ENCODE peak calls at places on chromosomes 3 and 15, in eight cellular contexts. One of them, this sample, is unnamed.
A peak's percentile ranks its signal among the peaks of the same experiment; 100 is the strongest.

GRCh38 chr15:32104061-32104980 is 74.0 kb downstream of the CHRNA7 start:
- DNase-seq in upper lobe of left lung: peak; percentile 25
- DNase-seq in spleen: no peak
- DNase-seq in hepatocyte: no peak
- DNase-seq in endothelial cell of umbilical vein: no peak
- DNase-seq in PC-3: no peak
- DNase-seq in left ventricle myocardium inferior: no peak
- DNase-seq in heart left ventricle: no peak
- DNase-seq in this sample: no peak

GRCh38 chr3:188152660-188153497 is 1.1 kb upstream of the LPP start:
- DNase-seq in upper lobe of left lung: peak; percentile 53
- DNase-seq in spleen: peak; percentile 82
- DNase-seq in hepatocyte: peak; percentile 78
- DNase-seq in endothelial cell of umbilical vein: no peak
- DNase-seq in PC-3: peak; percentile 81
- DNase-seq in left ventricle myocardium inferior: no peak
- DNase-seq in heart left ventricle: peak; percentile 63
- DNase-seq in this sample: peak; percentile 42

GRCh38 chr3:25027639-25028038 is 400.4 kb upstream of the RARB start:
- DNase-seq in upper lobe of left lung: no peak
- DNase-seq in spleen: no peak
- DNase-seq in hepatocyte: no peak
- DNase-seq in endothelial cell of umbilical vein: no peak
- DNase-seq in PC-3: no peak
- DNase-seq in left ventricle myocardium inferior: no peak
- DNase-seq in heart left ventricle: no peak
- DNase-seq in this sample: no peak

GRCh38 chr3:158097141-158097540 is 9.1 kb downstream of the SHOX2 start:
- DNase-seq in upper lobe of left lung: no peak
- DNase-seq in spleen: no peak
- DNase-seq in hepatocyte: no peak
- DNase-seq in endothelial cell of umbilical vein: no peak
- DNase-seq in PC-3: no peak
- DNase-seq in left ventricle myocardium inferior: no peak
- DNase-seq in heart left ventricle: no peak
- DNase-seq in this sample: no peak

GRCh38 chr3:32186097-32186496 is 52.4 kb upstream of the CMTM8 start:
- DNase-seq in upper lobe of left lung: no peak
- DNase-seq in spleen: no peak
- DNase-seq in hepatocyte: peak; percentile 37
- DNase-seq in endothelial cell of umbilical vein: no peak
- DNase-seq in PC-3: no peak
- DNase-seq in left ventricle myocardium inferior: no peak
- DNase-seq in heart left ventricle: no peak
- DNase-seq in this sample: peak; percentile 84

GRCh38 chr3:106945435-106945834 is 431.8 kb upstream of the CCDC54 start:
- DNase-seq in upper lobe of left lung: no peak
- DNase-seq in spleen: no peak
- DNase-seq in hepatocyte: no peak
- DNase-seq in endothelial cell of umbilical vein: no peak
- DNase-seq in PC-3: no peak
- DNase-seq in left ventricle myocardium inferior: no peak
- DNase-seq in heart left ventricle: no peak
- DNase-seq in this sample: no peak

GRCh38 chr15:29942144-29942543 is 119.9 kb upstream of the TJP1 start:
- DNase-seq in upper lobe of left lung: no peak
- DNase-seq in spleen: no peak
- DNase-seq in hepatocyte: no peak
- DNase-seq in endothelial cell of umbilical vein: no peak
- DNase-seq in PC-3: peak; percentile 35
- DNase-seq in left ventricle myocardium inferior: no peak
- DNase-seq in heart left ventricle: no peak
- DNase-seq in this sample: no peak

GRCh38 chr15:64856429-64857145 is 14.9 kb downstream of the PLEKHO2 start:
- DNase-seq in upper lobe of left lung: no peak
- DNase-seq in spleen: no peak
- DNase-seq in hepatocyte: peak; percentile 71
- DNase-seq in endothelial cell of umbilical vein: peak; percentile 57
- DNase-seq in PC-3: no peak
- DNase-seq in left ventricle myocardium inferior: peak; percentile 62
- DNase-seq in heart left ventricle: peak; percentile 74
- DNase-seq in this sample: no peak

GRCh38 chr3:181872887-181873286 is 161.2 kb downstream of the SOX2 start:
- DNase-seq in upper lobe of left lung: no peak
- DNase-seq in spleen: no peak
- DNase-seq in hepatocyte: no peak
- DNase-seq in endothelial cell of umbilical vein: no peak
- DNase-seq in PC-3: no peak
- DNase-seq in left ventricle myocardium inferior: no peak
- DNase-seq in heart left ventricle: no peak
- DNase-seq in this sample: no peak

GRCh38 chr15:89496155-89497098 is at the start of gene RHCG:
- DNase-seq in upper lobe of left lung: peak; percentile 89
- DNase-seq in spleen: no peak
- DNase-seq in hepatocyte: peak; percentile 79
- DNase-seq in endothelial cell of umbilical vein: peak; percentile 52
- DNase-seq in PC-3: no peak
- DNase-seq in left ventricle myocardium inferior: no peak
- DNase-seq in heart left ventricle: no peak
- DNase-seq in this sample: peak; percentile 46

GRCh38 chr3:184907941-184908649 is 96.1 kb downstream of the VPS8 start:
- DNase-seq in upper lobe of left lung: peak; percentile 34
- DNase-seq in spleen: no peak
- DNase-seq in hepatocyte: no peak
- DNase-seq in endothelial cell of umbilical vein: no peak
- DNase-seq in PC-3: no peak
- DNase-seq in left ventricle myocardium inferior: peak; percentile 19
- DNase-seq in heart left ventricle: peak; percentile 64
- DNase-seq in this sample: no peak

GRCh38 chr15:60780147-60780546 is 301.2 kb upstream of the ICE2 start:
- DNase-seq in upper lobe of left lung: no peak
- DNase-seq in spleen: no peak
- DNase-seq in hepatocyte: no peak
- DNase-seq in endothelial cell of umbilical vein: no peak
- DNase-seq in PC-3: no peak
- DNase-seq in left ventricle myocardium inferior: no peak
- DNase-seq in heart left ventricle: no peak
- DNase-seq in this sample: no peak

GRCh38 chr3:195062866-195063540 is 208.0 kb downstream of the XXYLT1 start:
- DNase-seq in upper lobe of left lung: no peak
- DNase-seq in spleen: peak; percentile 66
- DNase-seq in hepatocyte: no peak
- DNase-seq in endothelial cell of umbilical vein: no peak
- DNase-seq in PC-3: no peak
- DNase-seq in left ventricle myocardium inferior: no peak
- DNase-seq in heart left ventricle: peak; percentile 26
- DNase-seq in this sample: peak; percentile 42

GRCh38 chr15:64247906-64248541 is 85.2 kb upstream of the PPIB start:
- DNase-seq in upper lobe of left lung: no peak
- DNase-seq in spleen: no peak
- DNase-seq in hepatocyte: peak; percentile 79
- DNase-seq in endothelial cell of umbilical vein: peak; percentile 95
- DNase-seq in PC-3: peak; percentile 87
- DNase-seq in left ventricle myocardium inferior: no peak
- DNase-seq in heart left ventricle: no peak
- DNase-seq in this sample: no peak

GRCh38 chr15:34588046-34588674 is 4.7 kb upstream of the GOLGA8B start:
- DNase-seq in upper lobe of left lung: no peak
- DNase-seq in spleen: peak; percentile 66
- DNase-seq in hepatocyte: peak; percentile 70
- DNase-seq in endothelial cell of umbilical vein: peak; percentile 74
- DNase-seq in PC-3: peak; percentile 80
- DNase-seq in left ventricle myocardium inferior: no peak
- DNase-seq in heart left ventricle: no peak
- DNase-seq in this sample: peak; percentile 32

GRCh38 chr3:145981057-145981456 is 179.9 kb downstream of the PLOD2 start:
- DNase-seq in upper lobe of left lung: no peak
- DNase-seq in spleen: no peak
- DNase-seq in hepatocyte: no peak
- DNase-seq in endothelial cell of umbilical vein: no peak
- DNase-seq in PC-3: no peak
- DNase-seq in left ventricle myocardium inferior: no peak
- DNase-seq in heart left ventricle: no peak
- DNase-seq in this sample: no peak

GRCh38 chr3:87855211-87855610 is 203.6 kb downstream of the CGGBP1 start:
- DNase-seq in upper lobe of left lung: no peak
- DNase-seq in spleen: no peak
- DNase-seq in hepatocyte: no peak
- DNase-seq in endothelial cell of umbilical vein: no peak
- DNase-seq in PC-3: no peak
- DNase-seq in left ventricle myocardium inferior: no peak
- DNase-seq in heart left ventricle: no peak
- DNase-seq in this sample: no peak

GRCh38 chr3:87855626-87856025 is 203.2 kb downstream of the CGGBP1 start:
- DNase-seq in upper lobe of left lung: no peak
- DNase-seq in spleen: no peak
- DNase-seq in hepatocyte: no peak
- DNase-seq in endothelial cell of umbilical vein: peak; percentile 39
- DNase-seq in PC-3: peak; percentile 77
- DNase-seq in left ventricle myocardium inferior: no peak
- DNase-seq in heart left ventricle: no peak
- DNase-seq in this sample: no peak

GRCh38 chr3:87856126-87856525 is 202.7 kb downstream of the CGGBP1 start:
- DNase-seq in upper lobe of left lung: no peak
- DNase-seq in spleen: no peak
- DNase-seq in hepatocyte: no peak
- DNase-seq in endothelial cell of umbilical vein: no peak
- DNase-seq in PC-3: peak; percentile 41
- DNase-seq in left ventricle myocardium inferior: no peak
- DNase-seq in heart left ventricle: no peak
- DNase-seq in this sample: no peak
- H3K4me3 ChIP-seq in upper lobe of left lung: no peak overlapping the region
- H3K4me3 ChIP-seq in spleen: no peak overlapping the region
- H3K4me3 ChIP-seq in hepatocyte: no peak overlapping the region
- H3K4me3 ChIP-seq in endothelial cell of umbilical vein: no peak overlapping the region
- H3K4me3 ChIP-seq in PC-3: no peak overlapping the region
- H3K4me3 ChIP-seq in left ventricle myocardium inferior: no peak overlapping the region
- H3K4me3 ChIP-seq in heart left ventricle: no peak overlapping the region
- H3K4me3 ChIP-seq in this sample: no peak overlapping the region

DNA sequence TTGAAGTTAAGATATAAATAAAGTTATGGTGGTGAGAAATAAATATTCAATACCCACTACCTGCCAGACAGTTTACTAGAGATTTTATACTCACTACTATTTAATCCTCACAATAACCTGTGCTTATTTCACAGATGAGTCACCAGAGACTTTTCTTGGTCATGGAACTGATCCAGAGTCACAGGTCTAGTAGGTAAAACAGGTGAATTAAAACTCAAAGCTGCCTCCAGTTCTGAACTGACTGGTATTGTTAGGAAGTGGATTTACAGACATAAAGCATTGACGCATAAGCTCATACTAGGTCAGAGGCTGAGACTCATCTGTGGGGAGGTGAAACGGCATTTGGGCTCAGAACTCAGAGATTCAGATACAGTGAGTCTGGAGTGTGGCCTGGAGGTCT is 1009.9 kb downstream of the AGBL1 start:
- DNase-seq in upper lobe of left lung: no peak
- DNase-seq in spleen: no peak
- DNase-seq in hepatocyte: no peak
- DNase-seq in endothelial cell of umbilical vein: no peak
- DNase-seq in PC-3: peak; percentile 62
- DNase-seq in left ventricle myocardium inferior: no peak
- DNase-seq in heart left ventricle: no peak
- DNase-seq in this sample: no peak
- H3K4me1 ChIP-seq in upper lobe of left lung: no peaks in the 10 kb centered on the region
- H3K4me1 ChIP-seq in spleen: no peaks in the 10 kb centered on the region
- H3K4me1 ChIP-seq in hepatocyte: no peaks in the 10 kb centered on the region
- H3K4me1 ChIP-seq in endothelial cell of umbilical vein: no peaks in the 10 kb centered on the region
- H3K4me1 ChIP-seq in PC-3: no peaks in the 10 kb centered on the region
- H3K4me1 ChIP-seq in left ventricle myocardium inferior: no peaks in the 10 kb centered on the region
- H3K4me1 ChIP-seq in heart left ventricle: no peaks in the 10 kb centered on the region
- H3K4me1 ChIP-seq in this sample: no peaks in the 10 kb centered on the region

GRCh38 chr3:149221783-149222517 is at the start of gene CP:
- DNase-seq in upper lobe of left lung: no peak
- DNase-seq in spleen: no peak
- DNase-seq in hepatocyte: no peak
- DNase-seq in endothelial cell of umbilical vein: no peak
- DNase-seq in PC-3: no peak
- DNase-seq in left ventricle myocardium inferior: no peak
- DNase-seq in heart left ventricle: no peak
- DNase-seq in this sample: no peak

GRCh38 chr3:149227591-149228268 is 6.1 kb upstream of the CP start:
- DNase-seq in upper lobe of left lung: no peak
- DNase-seq in spleen: no peak
- DNase-seq in hepatocyte: no peak
- DNase-seq in endothelial cell of umbilical vein: no peak
- DNase-seq in PC-3: no peak
- DNase-seq in left ventricle myocardium inferior: no peak
- DNase-seq in heart left ventricle: no peak
- DNase-seq in this sample: no peak

GRCh38 chr3:149223461-149223820 is 1.8 kb upstream of the CP start:
- DNase-seq in upper lobe of left lung: no peak
- DNase-seq in spleen: no peak
- DNase-seq in hepatocyte: no peak
- DNase-seq in endothelial cell of umbilical vein: no peak
- DNase-seq in PC-3: no peak
- DNase-seq in left ventricle myocardium inferior: no peak
- DNase-seq in heart left ventricle: no peak
- DNase-seq in this sample: no peak

DNA sequence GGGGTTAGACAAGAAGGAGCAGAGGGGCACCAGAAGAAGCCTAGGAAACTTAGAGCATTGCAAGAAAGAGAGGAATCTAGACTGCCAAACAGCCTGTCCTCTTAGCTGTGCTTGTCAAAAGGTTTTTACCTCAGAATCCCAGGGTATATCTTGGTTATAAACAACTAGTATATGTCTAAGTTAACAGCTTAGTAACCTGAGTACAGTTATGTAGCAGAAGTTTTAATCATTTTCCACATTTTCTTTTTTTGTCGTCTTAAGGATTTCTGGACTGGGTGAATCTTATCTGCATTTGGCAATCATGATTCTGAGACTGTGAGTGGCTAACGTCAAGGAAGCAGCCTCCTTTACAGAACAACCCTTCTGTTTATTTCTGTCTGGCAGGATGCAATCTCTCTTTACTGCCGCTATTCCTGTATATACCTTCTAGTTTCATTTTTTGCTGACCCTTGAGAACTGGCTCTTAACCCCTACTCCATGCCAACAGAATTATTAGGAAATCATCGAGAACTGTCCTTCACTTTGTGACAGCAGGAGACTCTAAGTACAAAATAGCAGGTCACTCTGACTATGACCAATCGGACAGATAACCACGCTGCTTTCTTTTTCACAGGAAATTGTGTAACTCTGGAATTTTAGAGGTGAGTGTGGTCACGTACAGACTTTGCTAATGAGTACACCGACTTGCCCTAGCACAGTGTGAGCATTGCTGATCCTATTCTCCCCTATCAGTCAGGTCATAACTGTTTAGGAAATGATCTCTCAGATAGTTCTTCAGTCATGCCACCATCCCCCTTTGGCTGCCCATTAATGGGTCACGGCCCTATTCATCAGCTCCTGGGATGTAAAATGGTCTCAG is 3.3 kb upstream of the CP start:
- DNase-seq in upper lobe of left lung: no peak
- DNase-seq in spleen: no peak
- DNase-seq in hepatocyte: peak; percentile 68
- DNase-seq in endothelial cell of umbilical vein: peak; percentile 89
- DNase-seq in PC-3: peak; percentile 73
- DNase-seq in left ventricle myocardium inferior: no peak
- DNase-seq in heart left ventricle: no peak
- DNase-seq in this sample: peak; percentile 56
- H3K4me3 ChIP-seq in upper lobe of left lung: peak overlapping the region; percentile 39
- H3K4me3 ChIP-seq in spleen: peak overlapping the region; percentile 5
- H3K4me3 ChIP-seq in hepatocyte: no peak overlapping the region
- H3K4me3 ChIP-seq in endothelial cell of umbilical vein: peak overlapping the region; percentile 18
- H3K4me3 ChIP-seq in PC-3: peak overlapping the region; percentile 73
- H3K4me3 ChIP-seq in left ventricle myocardium inferior: peak overlapping the region; percentile 55
- H3K4me3 ChIP-seq in heart left ventricle: no peak overlapping the region
- H3K4me3 ChIP-seq in this sample: peak overlapping the region; percentile 20

GRCh38 chr3:56673781-56674457 is 9.1 kb downstream of the TASOR start:
- DNase-seq in upper lobe of left lung: no peak
- DNase-seq in spleen: no peak
- DNase-seq in hepatocyte: no peak
- DNase-seq in endothelial cell of umbilical vein: no peak
- DNase-seq in PC-3: no peak
- DNase-seq in left ventricle myocardium inferior: no peak
- DNase-seq in heart left ventricle: no peak
- DNase-seq in this sample: no peak
- H3K4me1 ChIP-seq in upper lobe of left lung: no peaks in the 10 kb centered on the region
- H3K4me1 ChIP-seq in spleen: peaks cover 3% of the 10 kb centered on the region
- H3K4me1 ChIP-seq in hepatocyte: no peaks in the 10 kb centered on the region
- H3K4me1 ChIP-seq in endothelial cell of umbilical vein: no peaks in the 10 kb centered on the region
- H3K4me1 ChIP-seq in PC-3: no peaks in the 10 kb centered on the region
- H3K4me1 ChIP-seq in left ventricle myocardium inferior: peaks cover 14% of the 10 kb centered on the region
- H3K4me1 ChIP-seq in heart left ventricle: no peaks in the 10 kb centered on the region
- H3K4me1 ChIP-seq in this sample: no peaks in the 10 kb centered on the region